ENCODE peak calls at places on chromosomes 13 and 19, in four cellular contexts. Y, K, E and O are unnamed samples. For H3K4me1, the result is how much of the 10 kb centered on the place peaks cover.

GRCh38 chr13:49690133-49690989 is 925 bp downstream of the EBPL start:
- DNase-seq in Y (peak), K (peak), E (no peak), O (no peak)

GRCh38 chr13:24033527-24034302 is 126.8 kb upstream of the SPATA13 start:
- DNase-seq in Y (no peak), K (no peak), E (no peak), O (no peak)

GRCh38 chr19:50889638-50890037 is 16.4 kb downstream of the KLK2 start:
- DNase-seq in Y (no peak), K (no peak), E (no peak), O (no peak)

GRCh38 chr13:49214917-49215376 is 5.2 kb upstream of the MLNR start:
- DNase-seq in Y (peak), K (peak), E (peak), O (peak)

GRCh38 chr13:43804461-43805070 is 17.8 kb upstream of the ENOX1 start:
- DNase-seq in Y (peak), K (peak), E (no peak), O (peak)

GRCh38 chr13:31093145-31093885 is 68.4 kb downstream of the HSPH1 start:
- DNase-seq in Y (no peak), K (no peak), E (no peak), O (no peak)

GRCh38 chr13:23050126-23050525 is 130.7 kb upstream of the SGCG start:
- DNase-seq in Y (peak), K (no peak), E (no peak), O (no peak)

GRCh38 chr13:113926951-113927660 is 46.8 kb downstream of the C13orf46 start:
- DNase-seq in Y (no peak), K (no peak), E (peak), O (no peak)

GRCh38 chr13:59874973-59875372 is 288.8 kb downstream of the DIAPH3 start:
- DNase-seq in Y (no peak), K (no peak), E (no peak), O (no peak)

GRCh38 chr13:28529836-28530235 is 34.9 kb upstream of the FLT1 start:
- DNase-seq in Y (no peak), K (no peak), E (no peak), O (no peak)

GRCh38 chr19:45179063-45179847 is 671 bp downstream of the BLOC1S3 start:
- DNase-seq in Y (no peak), K (peak), E (peak), O (peak)

GRCh38 chr13:98482476-98483444 is 94.1 kb downstream of the STK24 start:
- DNase-seq in Y (peak), K (no peak), E (peak), O (peak)

GRCh38 chr19:4557186-4557970 is 2.1 kb downstream of the SEMA6B start:
- DNase-seq in Y (peak), K (no peak), E (no peak), O (no peak)

GRCh38 chr19:10478903-10479384 is 24.2 kb downstream of the KEAP1 start:
- DNase-seq in Y (peak), K (peak), E (peak), O (peak)

GRCh38 chr19:1068111-1069001 is 1.4 kb downstream of the ARHGAP45 start:
- DNase-seq in Y (no peak), K (peak), E (peak), O (peak)

GRCh38 chr13:81377926-81378325 is 1037.0 kb upstream of the SPRY2 start:
- DNase-seq in Y (no peak), K (no peak), E (no peak), O (no peak)
- H3K27ac ChIP-seq in Y (no peak), K (no peak), E (no peak), O (no peak)

GRCh38 chr13:101452519-101453485 is at the start of gene ITGBL1:
- DNase-seq in Y (no peak), K (no peak), E (peak), O (no peak)
- H3K4me1 ChIP-seq in Y (under half), K (under half), E (under half), O (under half)

GRCh38 chr19:55149078-55150003 is at the start of gene TNNT1:
- DNase-seq in Y (peak), K (no peak), E (peak), O (no peak)

GRCh38 chr19:55146648-55147218 is 2.3 kb downstream of the TNNT1 start:
- DNase-seq in Y (peak), K (no peak), E (peak), O (no peak)

GRCh38 chr19:55147408-55148251 is 1.4 kb downstream of the TNNT1 start:
- DNase-seq in Y (peak), K (no peak), E (peak), O (no peak)

GRCh38 chr19:55145241-55145640 is 3.8 kb downstream of the TNNT1 start:
- DNase-seq in Y (no peak), K (no peak), E (no peak), O (no peak)

DNA sequence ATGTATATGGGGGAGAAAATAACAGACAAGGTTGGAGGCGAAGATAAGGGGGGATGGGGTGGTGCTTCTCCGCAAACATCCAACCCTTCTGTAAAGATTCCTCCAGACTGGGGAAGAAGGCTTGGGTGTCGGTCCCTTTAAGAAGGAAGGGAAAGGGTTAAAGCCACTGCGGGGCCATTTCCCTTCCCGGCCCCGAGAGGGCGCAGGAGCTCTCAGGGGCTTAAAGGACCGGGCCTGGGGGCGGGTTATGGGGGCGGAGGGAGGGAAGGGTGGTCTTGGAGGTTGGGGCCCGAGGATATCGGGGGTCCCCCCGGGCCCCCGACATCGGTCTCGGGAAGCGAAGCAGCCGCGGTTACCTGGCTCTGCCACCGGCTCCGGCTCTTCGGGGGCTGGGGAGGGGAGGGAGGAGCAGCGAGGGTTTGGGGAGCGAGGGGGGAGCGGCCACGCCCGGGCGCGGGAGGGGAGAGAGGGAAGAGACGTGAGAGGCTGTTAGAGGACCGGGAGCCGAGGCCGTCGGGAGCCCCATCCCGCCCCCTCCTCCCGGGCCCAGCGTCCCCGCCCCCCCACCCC is 2.8 kb downstream of the TNNT1 start:
- DNase-seq in Y (peak), K (peak), E (peak), O (no peak)
- H3K27ac ChIP-seq in Y (no peak), K (no peak), E (no peak), O (no peak)

GRCh38 chr13:112056284-112056727 is 10.6 kb upstream of the SOX1 start:
- DNase-seq in Y (no peak), K (no peak), E (no peak), O (no peak)
- H3K4me1 ChIP-seq in Y (under half), K (under half), E (under half), O (under half)